ENCODE peak calls at places on chromosome 1, in seven cellular contexts. One of them, this sample, is unnamed.

GRCh38 chr1:227771326-227771725 is 36.1 kb downstream of the SNAP47 start:
- DNase-seq in GM23338: no peak
- DNase-seq in A549: no peak
- DNase-seq in endodermal cell: no peak
- DNase-seq in tibial nerve: no peak
- DNase-seq in uterus: no peak
- DNase-seq in transverse colon: no peak
- DNase-seq in this sample: no peak

GRCh38 chr1:206687915-206688442 is 3.3 kb downstream of the MAPKAPK2 start:
- DNase-seq in GM23338: peak
- DNase-seq in A549: no peak
- DNase-seq in endodermal cell: peak
- DNase-seq in tibial nerve: no peak
- DNase-seq in uterus: no peak
- DNase-seq in transverse colon: no peak
- DNase-seq in this sample: no peak

GRCh38 chr1:46940307-46940706 is 969 bp downstream of the CYP4A11 start:
- DNase-seq in GM23338: no peak
- DNase-seq in A549: no peak
- DNase-seq in endodermal cell: no peak
- DNase-seq in tibial nerve: no peak
- DNase-seq in uterus: no peak
- DNase-seq in transverse colon: peak
- DNase-seq in this sample: no peak

GRCh38 chr1:102472524-102472923 is 475.8 kb upstream of the OLFM3 start:
- DNase-seq in GM23338: no peak
- DNase-seq in A549: no peak
- DNase-seq in endodermal cell: no peak
- DNase-seq in tibial nerve: no peak
- DNase-seq in uterus: no peak
- DNase-seq in transverse colon: no peak
- DNase-seq in this sample: no peak

GRCh38 chr1:198024782-198025181 is 107.6 kb downstream of the LHX9 start:
- DNase-seq in GM23338: no peak
- DNase-seq in A549: no peak
- DNase-seq in endodermal cell: peak
- DNase-seq in tibial nerve: no peak
- DNase-seq in uterus: no peak
- DNase-seq in transverse colon: no peak
- DNase-seq in this sample: no peak

GRCh38 chr1:228852015-228852414 is 116.7 kb downstream of the RHOU start:
- DNase-seq in GM23338: no peak
- DNase-seq in A549: no peak
- DNase-seq in endodermal cell: no peak
- DNase-seq in tibial nerve: no peak
- DNase-seq in uterus: no peak
- DNase-seq in transverse colon: peak
- DNase-seq in this sample: no peak

GRCh38 chr1:220325306-220325995 is 53.2 kb upstream of the RAB3GAP2 start:
- DNase-seq in GM23338: no peak
- DNase-seq in A549: no peak
- DNase-seq in endodermal cell: no peak
- DNase-seq in tibial nerve: no peak
- DNase-seq in uterus: no peak
- DNase-seq in transverse colon: no peak
- DNase-seq in this sample: no peak

GRCh38 chr1:58659516-58659915 is 40.3 kb downstream of the MYSM1 start:
- DNase-seq in GM23338: no peak
- DNase-seq in A549: no peak
- DNase-seq in endodermal cell: no peak
- DNase-seq in tibial nerve: no peak
- DNase-seq in uterus: no peak
- DNase-seq in transverse colon: no peak
- DNase-seq in this sample: no peak

GRCh38 chr1:92315766-92316413 is 17.0 kb downstream of the RPAP2 start:
- DNase-seq in GM23338: no peak
- DNase-seq in A549: no peak
- DNase-seq in endodermal cell: no peak
- DNase-seq in tibial nerve: no peak
- DNase-seq in uterus: no peak
- DNase-seq in transverse colon: peak
- DNase-seq in this sample: no peak

GRCh38 chr1:62392951-62393350 is 43.9 kb upstream of the USP1 start:
- DNase-seq in GM23338: no peak
- DNase-seq in A549: no peak
- DNase-seq in endodermal cell: no peak
- DNase-seq in tibial nerve: no peak
- DNase-seq in uterus: no peak
- DNase-seq in transverse colon: no peak
- DNase-seq in this sample: no peak
- H3K27ac ChIP-seq in GM23338: no peak
- H3K27ac ChIP-seq in A549: no peak
- H3K27ac ChIP-seq in endodermal cell: no peak
- H3K27ac ChIP-seq in tibial nerve: no peak
- H3K27ac ChIP-seq in uterus: no peak
- H3K27ac ChIP-seq in transverse colon: no peak
- H3K27ac ChIP-seq in this sample: no peak

GRCh38 chr1:9927259-9927658 is 15.9 kb downstream of the LZIC start:
- DNase-seq in GM23338: no peak
- DNase-seq in A549: no peak
- DNase-seq in endodermal cell: peak
- DNase-seq in tibial nerve: no peak
- DNase-seq in uterus: no peak
- DNase-seq in transverse colon: no peak
- DNase-seq in this sample: no peak

GRCh38 chr1:9929431-9930385 is 13.5 kb downstream of the LZIC start:
- DNase-seq in GM23338: peak
- DNase-seq in A549: no peak
- DNase-seq in endodermal cell: peak
- DNase-seq in tibial nerve: no peak
- DNase-seq in uterus: no peak
- DNase-seq in transverse colon: no peak
- DNase-seq in this sample: no peak
- H3K27ac ChIP-seq in GM23338: peak
- H3K27ac ChIP-seq in A549: no peak
- H3K27ac ChIP-seq in endodermal cell: no peak
- H3K27ac ChIP-seq in tibial nerve: peak
- H3K27ac ChIP-seq in uterus: no peak
- H3K27ac ChIP-seq in transverse colon: no peak
- H3K27ac ChIP-seq in this sample: no peak

GRCh38 chr1:211589782-211590721 is 11.1 kb upstream of the SLC30A1 start:
- DNase-seq in GM23338: no peak
- DNase-seq in A549: no peak
- DNase-seq in endodermal cell: no peak
- DNase-seq in tibial nerve: peak
- DNase-seq in uterus: no peak
- DNase-seq in transverse colon: no peak
- DNase-seq in this sample: no peak
- H3K27ac ChIP-seq in GM23338: no peak
- H3K27ac ChIP-seq in A549: no peak
- H3K27ac ChIP-seq in endodermal cell: no peak
- H3K27ac ChIP-seq in tibial nerve: no peak
- H3K27ac ChIP-seq in uterus: peak
- H3K27ac ChIP-seq in transverse colon: peak
- H3K27ac ChIP-seq in this sample: peak

GRCh38 chr1:109885589-109885988 is 25.1 kb upstream of the CSF1 start:
- DNase-seq in GM23338: no peak
- DNase-seq in A549: no peak
- DNase-seq in endodermal cell: no peak
- DNase-seq in tibial nerve: no peak
- DNase-seq in uterus: no peak
- DNase-seq in transverse colon: no peak
- DNase-seq in this sample: no peak
- H3K27ac ChIP-seq in GM23338: no peak
- H3K27ac ChIP-seq in A549: no peak
- H3K27ac ChIP-seq in endodermal cell: no peak
- H3K27ac ChIP-seq in tibial nerve: no peak
- H3K27ac ChIP-seq in uterus: no peak
- H3K27ac ChIP-seq in transverse colon: no peak
- H3K27ac ChIP-seq in this sample: no peak

GRCh38 chr1:69777423-69777822 is 209.7 kb downstream of the LRRC7 start:
- DNase-seq in GM23338: no peak
- DNase-seq in A549: no peak
- DNase-seq in endodermal cell: no peak
- DNase-seq in tibial nerve: no peak
- DNase-seq in uterus: no peak
- DNase-seq in transverse colon: no peak
- DNase-seq in this sample: no peak

GRCh38 chr1:69776555-69776954 is 208.8 kb downstream of the LRRC7 start:
- DNase-seq in GM23338: no peak
- DNase-seq in A549: no peak
- DNase-seq in endodermal cell: no peak
- DNase-seq in tibial nerve: no peak
- DNase-seq in uterus: no peak
- DNase-seq in transverse colon: no peak
- DNase-seq in this sample: no peak

DNA sequence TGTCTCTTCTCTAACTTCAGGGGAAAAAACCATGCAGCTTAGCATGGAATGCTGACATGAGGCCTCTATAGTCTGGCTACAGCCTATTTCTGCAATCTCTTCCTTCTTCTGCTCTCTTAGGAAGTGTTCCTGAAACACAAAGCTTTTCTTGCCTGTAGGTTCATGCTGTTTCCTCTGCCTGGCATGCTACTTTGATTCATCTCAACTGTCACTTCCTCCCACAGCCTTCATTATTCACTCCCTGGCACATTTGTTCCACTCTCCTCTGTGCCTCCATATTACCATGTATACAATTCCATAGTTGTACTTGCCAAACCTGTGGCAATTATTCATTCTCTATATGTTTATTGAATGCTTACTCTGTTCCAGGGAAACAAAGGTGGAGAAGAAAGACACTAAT is 210.2 kb downstream of the LRRC7 start:
- DNase-seq in GM23338: no peak
- DNase-seq in A549: no peak
- DNase-seq in endodermal cell: no peak
- DNase-seq in tibial nerve: no peak
- DNase-seq in uterus: no peak
- DNase-seq in transverse colon: no peak
- DNase-seq in this sample: no peak
- H3K27ac ChIP-seq in GM23338: no peak
- H3K27ac ChIP-seq in A549: no peak
- H3K27ac ChIP-seq in endodermal cell: no peak
- H3K27ac ChIP-seq in tibial nerve: no peak
- H3K27ac ChIP-seq in uterus: no peak
- H3K27ac ChIP-seq in transverse colon: no peak
- H3K27ac ChIP-seq in this sample: no peak

DNA sequence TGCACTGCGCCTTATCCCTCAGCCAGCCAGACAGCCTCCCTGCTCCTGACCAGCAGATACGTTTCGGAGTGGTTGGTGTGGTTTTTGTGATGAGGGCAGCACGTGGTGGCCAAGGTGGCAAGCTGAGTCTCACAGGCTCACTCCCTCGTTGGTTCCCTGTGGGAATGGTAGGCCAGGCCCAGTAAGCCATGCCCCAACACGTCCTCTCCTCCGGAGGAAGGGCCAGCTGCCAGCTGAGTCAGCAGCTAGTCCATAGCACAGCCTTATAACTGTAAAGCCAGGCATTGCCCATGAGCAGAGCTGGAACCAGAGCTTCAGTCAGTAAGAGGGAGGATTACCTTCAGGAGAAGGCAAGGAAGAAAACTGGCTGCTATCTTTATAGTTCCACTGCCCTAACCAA is 29.5 kb downstream of the SZRD1 start:
- DNase-seq in GM23338: no peak
- DNase-seq in A549: no peak
- DNase-seq in endodermal cell: no peak
- DNase-seq in tibial nerve: no peak
- DNase-seq in uterus: peak
- DNase-seq in transverse colon: no peak
- DNase-seq in this sample: no peak
- H3K27ac ChIP-seq in GM23338: no peak
- H3K27ac ChIP-seq in A549: peak
- H3K27ac ChIP-seq in endodermal cell: no peak
- H3K27ac ChIP-seq in tibial nerve: no peak
- H3K27ac ChIP-seq in uterus: peak
- H3K27ac ChIP-seq in transverse colon: no peak
- H3K27ac ChIP-seq in this sample: no peak

This sample was measured in thoracic aorta.